ENCODE peak calls at places on chromosomes 16 and 17, in five cellular contexts. T, B, I, K and J are unnamed samples.

GRCh38 chr16:3513892-3514600 is 13.2 kb downstream of the CLUAP1 start:
- DNase-seq in I (no peak), B (no peak), K (no peak), T (no peak), J (no peak)

GRCh38 chr17:57918017-57918895 is 37.0 kb downstream of the CUEDC1 start:
- DNase-seq in T (no peak), K (no peak), I (no peak), B (no peak), J (no peak)

GRCh38 chr17:32958418-32958817 is 30.5 kb downstream of the TMEM98 start:
- DNase-seq in K (no peak), B (no peak), I (peak), T (no peak), J (no peak)

GRCh38 chr17:6487243-6488007 is 43.2 kb downstream of the PIMREG start:
- DNase-seq in K (no peak), I (no peak), T (no peak), B (no peak), J (no peak)

GRCh38 chr16:68247932-68248331 is 2.8 kb downstream of the PLA2G15 start:
- DNase-seq in B (no peak), T (no peak), I (no peak), K (no peak), J (no peak)

GRCh38 chr16:17377360-17378324 is 93.1 kb downstream of the XYLT1 start:
- DNase-seq in I (no peak), T (no peak), B (no peak), K (peak), J (no peak)

GRCh38 chr16:85638695-85639409 is 25.7 kb downstream of the GSE1 start:
- DNase-seq in B (no peak), T (no peak), I (no peak), K (no peak), J (no peak)

GRCh38 chr16:87930456-87930855 is 5.9 kb downstream of the CA5A start:
- DNase-seq in T (peak), K (no peak), B (no peak), I (no peak), J (no peak)

GRCh38 chr17:45019177-45019711 is 32.2 kb downstream of the DCAKD start:
- DNase-seq in I (no peak), T (peak), K (peak), B (peak), J (no peak)

GRCh38 chr16:30377050-30377811 is 2.6 kb downstream of the MYL11 start:
- DNase-seq in B (no peak), T (no peak), K (no peak), I (no peak), J (no peak)

GRCh38 chr17:7548585-7549400 is at the start of gene TNFSF12:
- DNase-seq in I (no peak), T (peak), K (peak), B (no peak), J (no peak)

GRCh38 chr16:23482778-23483177 is 27.5 kb downstream of the GGA2 start:
- DNase-seq in B (no peak), K (no peak), I (no peak), T (no peak), J (no peak)

GRCh38 chr16:22641030-22641671 is 130.5 kb downstream of the NPIPB5 start:
- DNase-seq in I (no peak), K (peak), B (no peak), T (peak), J (no peak)

GRCh38 chr16:81701296-81701970 is 77.7 kb upstream of the PLCG2 start:
- DNase-seq in K (no peak), T (no peak), I (no peak), B (no peak), J (no peak)

GRCh38 chr16:77306050-77306616 is 106.9 kb downstream of the SYCE1L start:
- DNase-seq in I (no peak), B (no peak), T (no peak), K (no peak), J (no peak)

GRCh38 chr17:82380860-82381702 is 9.5 kb downstream of the UTS2R start:
- DNase-seq in I (no peak), K (no peak), B (no peak), T (no peak), J (no peak)

GRCh38 chr16:4935231-4935855 is 1.6 kb downstream of the PPL start:
- DNase-seq in I (peak), K (no peak), B (no peak), T (no peak), J (no peak)

GRCh38 chr17:62592305-62593099 is 35.0 kb upstream of the MRC2 start:
- DNase-seq in B (no peak), I (no peak), K (no peak), T (no peak), J (no peak)

GRCh38 chr16:1946495-1947368 is 3.7 kb upstream of the MSRB1 start:
- DNase-seq in T (no peak), I (no peak), B (no peak), K (no peak), J (no peak)

GRCh38 chr16:81445143-81445922 is 725 bp downstream of the CMIP start:
- DNase-seq in B (peak), K (peak), T (peak), I (no peak), J (no peak)

GRCh38 chr16:19559242-19559910 is 3.9 kb downstream of the VPS35L start:
- DNase-seq in K (peak), I (peak), T (peak), B (peak), J (peak)